ENCODE peak calls at places on chromosomes 5 and 9, in five cellular contexts. Y is tibial artery, F is GM20000, U is stomach, B is GM10248. X is an unnamed sample.
A peak's percentile ranks its signal among the peaks of the same experiment; 100 is the strongest.

GRCh38 chr5:145778144-145778900 is 56.8 kb downstream of the PRELID2 start:
- DNase-seq in U (no peak), Y (peak; percentile 83), B (no peak), F (no peak), X (no peak)

GRCh38 chr9:38271666-38272241 is 120.7 kb upstream of the ALDH1B1 start:
- DNase-seq in F (no peak), Y (peak; percentile 12), U (no peak), B (no peak), X (no peak)

GRCh38 chr9:117368684-117369230 is 46.1 kb downstream of the ASTN2 start:
- DNase-seq in U (no peak), B (no peak), Y (no peak), F (no peak), X (no peak)

GRCh38 chr5:15794117-15794985 is 294.4 kb downstream of the FBXL7 start:
- DNase-seq in Y (no peak), B (no peak), U (no peak), F (no peak), X (no peak)

GRCh38 chr5:112921031-112921832 is 795 bp downstream of the REEP5 start:
- DNase-seq in U (peak; percentile 73), F (peak; percentile 77), B (peak; percentile 73), Y (peak; percentile 78), X (peak; percentile 52)

GRCh38 chr5:14229181-14229580 is 86.0 kb downstream of the TRIO start:
- DNase-seq in F (no peak), U (no peak), Y (no peak), B (no peak), X (no peak)

GRCh38 chr5:79835220-79835714 is 145.6 kb downstream of the CMYA5 start:
- DNase-seq in Y (no peak), B (no peak), F (no peak), U (no peak), X (no peak)

GRCh38 chr5:53080271-53080670 is 29.3 kb downstream of the MOCS2 start:
- DNase-seq in F (no peak), Y (no peak), U (no peak), B (no peak), X (no peak)

GRCh38 chr5:150137168-150137957 is 18.3 kb downstream of the PDGFRB start:
- DNase-seq in F (no peak), Y (no peak), B (no peak), U (peak; percentile 38), X (no peak)

GRCh38 chr9:125189011-125189360 is 617 bp downstream of the PPP6C start:
- DNase-seq in Y (no peak), B (no peak), F (peak; percentile 34), U (peak; percentile 38), X (peak; percentile 10)

GRCh38 chr5:87845734-87846133 is 422.9 kb downstream of the TMEM161B start:
- DNase-seq in Y (no peak), B (no peak), U (no peak), F (no peak), X (no peak)

GRCh38 chr5:152532714-152533113 is 127.6 kb upstream of the NMUR2 start:
- DNase-seq in Y (no peak), B (peak; percentile 18), F (peak; percentile 27), U (no peak), X (no peak)

GRCh38 chr9:131875828-131876485 is 136.1 kb upstream of the RAPGEF1 start:
- DNase-seq in U (no peak), F (no peak), Y (peak; percentile 29), B (no peak), X (no peak)

GRCh38 chr5:3020426-3020825 is 268.9 kb upstream of the IRX2 start:
- DNase-seq in U (no peak), F (no peak), Y (no peak), B (no peak), X (no peak)

DNA sequence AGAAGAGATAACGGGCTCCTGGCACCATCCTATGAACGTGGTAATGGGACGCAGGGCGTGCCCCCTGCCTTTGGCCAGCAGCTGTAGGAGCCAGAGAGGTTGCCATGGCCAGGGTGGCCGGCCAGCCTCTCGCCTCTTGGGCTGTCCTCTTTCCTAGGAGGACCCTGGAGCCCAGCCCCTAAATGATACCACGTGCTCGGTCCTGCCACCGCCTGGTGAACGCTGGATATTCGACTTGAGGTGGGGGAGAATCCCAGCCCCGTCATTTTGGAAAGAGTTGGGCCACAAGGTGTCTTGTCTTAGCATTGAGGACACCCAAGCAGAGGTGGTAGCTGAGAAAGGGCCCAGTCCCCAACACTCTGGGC is 391 bp upstream of the NRG2 start:
- DNase-seq in Y (peak; percentile 64), B (peak; percentile 47), U (no peak), F (peak; percentile 69), X (no peak)
- TF ChIP-seq CTCF in Y (no peak), B (no peak), U (no peak), F (no peak), X (no peak)

DNA sequence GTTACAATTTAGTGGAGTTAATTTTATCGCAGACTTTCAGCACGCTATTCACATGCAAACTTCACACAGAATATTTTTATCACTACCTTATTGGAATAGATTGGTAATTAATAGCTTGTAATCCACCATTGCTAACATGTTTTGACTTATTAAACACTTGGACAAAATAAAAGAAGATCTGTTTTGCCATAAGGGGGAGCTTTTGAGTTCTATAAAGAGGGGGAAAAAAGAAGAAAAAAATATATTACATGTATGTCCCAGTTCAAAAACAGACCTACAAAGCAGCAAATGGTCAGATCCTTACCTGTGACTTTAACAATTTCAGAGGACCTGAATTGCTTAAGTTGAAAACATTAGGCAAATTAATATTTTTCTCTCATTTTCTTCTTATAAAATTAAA is 1.2 kb upstream of the PAPPA start:
- DNase-seq in B (no peak), U (no peak), Y (no peak), F (no peak), X (no peak)
- TF ChIP-seq CTCF in B (no peak), U (no peak), Y (peak; percentile 28), F (no peak), X (peak; percentile 48)

GRCh38 chr9:18788256-18788655 is 244.8 kb downstream of the SAXO1 start:
- DNase-seq in Y (no peak), U (no peak), B (no peak), F (no peak), X (no peak)

GRCh38 chr9:18793122-18793521 is 239.9 kb downstream of the SAXO1 start:
- DNase-seq in F (no peak), Y (no peak), U (no peak), B (no peak), X (no peak)

GRCh38 chr9:18786196-18786595 is 246.8 kb downstream of the SAXO1 start:
- DNase-seq in F (no peak), U (no peak), Y (no peak), B (no peak), X (no peak)

GRCh38 chr9:18786936-18787658 is 245.9 kb downstream of the SAXO1 start:
- DNase-seq in B (no peak), F (no peak), U (no peak), Y (no peak), X (no peak)

DNA sequence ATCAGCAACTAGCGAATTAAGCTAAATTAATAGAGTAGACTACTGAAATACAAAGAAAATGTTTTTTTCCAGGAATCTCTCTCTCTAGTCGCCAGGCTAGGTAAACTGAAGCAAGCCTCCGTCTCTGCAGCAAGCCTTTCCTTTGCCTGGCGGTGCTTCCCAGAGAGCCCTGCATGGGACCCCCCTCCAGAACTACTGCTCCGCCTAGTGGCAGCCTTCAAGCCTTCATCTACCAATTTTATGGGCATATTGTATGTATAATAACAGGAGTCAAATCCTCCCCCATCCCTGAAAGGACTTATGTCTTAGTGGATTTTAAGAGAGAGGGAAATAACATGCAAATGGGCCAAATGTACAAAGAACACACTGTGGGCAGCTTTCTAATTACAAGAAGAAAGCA is 241.9 kb downstream of the SAXO1 start:
- DNase-seq in U (no peak), F (no peak), Y (no peak), B (no peak), X (peak; percentile 48)
- TF ChIP-seq CTCF in U (no peak), F (no peak), Y (no peak), B (peak; percentile 13), X (peak; percentile 79)

GRCh38 chr9:86997158-86997557 is 49.9 kb upstream of the GAS1 start:
- DNase-seq in B (no peak), Y (no peak), U (no peak), F (no peak), X (no peak)
- TF ChIP-seq CTCF in B (no peak), Y (no peak), U (no peak), F (no peak), X (peak; percentile 44)

DNA sequence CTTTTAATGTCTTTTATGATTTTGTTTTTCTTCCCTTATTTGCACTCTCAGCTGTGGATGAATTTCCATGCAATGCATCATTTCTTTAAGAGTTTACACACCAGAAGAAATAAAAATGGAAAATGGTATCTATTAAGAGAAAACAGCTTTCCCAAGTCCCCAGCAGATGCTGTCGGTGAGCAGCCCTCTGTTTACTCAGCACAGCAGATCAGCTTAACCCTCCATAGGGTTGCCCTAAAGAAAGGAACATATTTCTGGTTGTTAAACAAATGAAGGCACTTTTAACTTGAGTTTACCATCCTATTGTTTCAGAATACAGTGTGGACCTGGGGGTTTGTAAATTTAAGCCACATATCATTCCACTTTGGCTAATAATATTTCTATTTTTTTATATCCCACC is 66.0 kb downstream of the IZUMO3 start:
- DNase-seq in Y (no peak), F (no peak), U (no peak), B (no peak), X (no peak)
- TF ChIP-seq CTCF in Y (no peak), F (no peak), U (no peak), B (no peak), X (no peak)

GRCh38 chr9:40935336-40935735 is 193.1 kb downstream of the FOXD4L6 start:
- DNase-seq in B (no peak), U (no peak), F (no peak), Y (no peak), X (no peak)
- TF ChIP-seq CTCF in B (no peak), U (no peak), F (no peak), Y (no peak), X (no peak)

GRCh38 chr5:12230659-12231058 is 326.4 kb upstream of the CTNND2 start:
- DNase-seq in F (no peak), U (no peak), Y (no peak), B (no peak), X (no peak)
- TF ChIP-seq CTCF in F (no peak), U (no peak), Y (no peak), B (no peak), X (no peak)

GRCh38 chr5:65774346-65774745 is 52.3 kb downstream of the NLN start:
- DNase-seq in U (no peak), B (peak; percentile 16), F (peak; percentile 25), Y (no peak), X (no peak)
- TF ChIP-seq CTCF in U (no peak), B (no peak), F (no peak), Y (no peak), X (no peak)

DNA sequence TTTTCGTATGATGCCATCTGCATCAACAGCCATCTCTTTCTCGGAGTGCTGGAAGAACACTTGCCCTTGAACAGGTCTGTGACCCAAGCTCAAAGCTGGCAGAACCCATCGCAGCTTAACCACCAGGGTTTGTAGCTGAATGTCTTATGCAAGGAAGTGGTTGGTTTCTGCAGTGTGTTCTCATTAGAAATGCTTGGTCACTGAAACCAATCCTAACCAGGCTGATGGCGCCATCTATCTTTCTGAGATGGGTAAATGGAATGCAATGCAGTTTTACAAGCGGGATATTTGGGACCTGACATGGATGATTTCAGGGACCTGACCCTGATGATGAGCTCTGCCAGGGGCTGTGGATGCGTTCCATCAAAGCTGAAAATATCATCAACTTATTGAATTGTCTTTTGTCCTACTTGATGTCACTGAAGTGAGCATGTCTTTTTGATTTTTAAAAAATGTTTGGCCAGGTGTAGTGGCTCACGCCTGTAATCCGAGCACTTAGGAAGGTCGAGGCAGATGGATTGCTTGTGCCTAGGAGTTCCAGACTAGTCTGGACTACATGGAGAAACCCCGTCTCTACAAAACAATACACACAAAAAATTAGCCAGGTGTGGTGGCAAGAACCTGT is 28.7 kb downstream of the DMRT3 start:
- DNase-seq in U (no peak), F (peak; percentile 60), B (peak; percentile 54), Y (no peak), X (no peak)
- TF ChIP-seq CTCF in U (peak; percentile 20), F (peak; percentile 29), B (peak; percentile 55), Y (peak; percentile 28), X (peak; percentile 70)